ENCODE peak calls at places on chromosomes 3 and 15, in nine cellular contexts. K, O, Q, X, Z, I, P, Y and G are unnamed samples.

GRCh38 chr15:76682259-76682658 is 222.9 kb downstream of the SCAPER start:
- DNase-seq in Y (no peak), O (no peak), P (no peak), Z (no peak), I (no peak), K (no peak), Q (no peak), X (no peak), G (no peak)

GRCh38 chr3:81929697-81930096 is 168.3 kb upstream of the GBE1 start:
- DNase-seq in X (no peak), I (no peak), P (no peak), K (peak), Y (no peak), Z (no peak), O (no peak), Q (no peak), G (no peak)

GRCh38 chr15:73936181-73936580 is 9.9 kb downstream of the LOXL1 start:
- DNase-seq in K (no peak), Z (peak), Q (no peak), Y (peak), I (no peak), X (no peak), P (no peak), O (no peak), G (peak)

GRCh38 chr3:52428151-52429005 is 16.5 kb downstream of the SEMA3G start:
- DNase-seq in Z (peak), Y (peak), I (no peak), X (peak), O (no peak), Q (no peak), K (peak), P (peak), G (no peak)

GRCh38 chr3:46844851-46845250 is 18.4 kb downstream of the MYL3 start:
- DNase-seq in I (peak), X (no peak), K (no peak), Z (no peak), P (no peak), Q (no peak), O (no peak), Y (no peak), G (no peak)

GRCh38 chr3:61360297-61360696 is 109.0 kb upstream of the FHIT start:
- DNase-seq in I (no peak), Q (no peak), Y (no peak), X (no peak), Z (no peak), K (no peak), P (no peak), O (no peak), G (no peak)

GRCh38 chr3:146067048-146067447 is 93.9 kb downstream of the PLOD2 start:
- DNase-seq in Z (no peak), O (no peak), K (no peak), I (no peak), X (peak), Q (no peak), Y (peak), P (peak), G (peak)

GRCh38 chr15:55991841-55992768 is 1.3 kb downstream of the NEDD4 start:
- DNase-seq in Q (no peak), O (no peak), X (no peak), Y (no peak), Z (peak), K (no peak), I (no peak), P (no peak), G (no peak)

GRCh38 chr3:133301194-133301593 is 98.7 kb upstream of the BFSP2 start:
- DNase-seq in Q (no peak), Y (peak), O (no peak), Z (no peak), I (no peak), X (peak), P (peak), K (no peak), G (peak)

GRCh38 chr3:22450785-22451400 is 699.9 kb upstream of the ZNF385D start:
- DNase-seq in I (no peak), X (no peak), Z (no peak), Y (peak), K (no peak), Q (no peak), P (peak), O (no peak), G (no peak)

GRCh38 chr3:55245391-55245790 is 241.7 kb downstream of the WNT5A start:
- DNase-seq in Z (no peak), K (no peak), O (no peak), Y (no peak), X (no peak), I (no peak), Q (no peak), P (no peak), G (no peak)

GRCh38 chr3:13634615-13635014 is 85.7 kb downstream of the FBLN2 start:
- DNase-seq in I (no peak), Q (no peak), K (no peak), X (no peak), O (no peak), P (no peak), Z (no peak), Y (no peak), G (no peak)

GRCh38 chr15:45648521-45649200 is 13.8 kb downstream of the SQOR start:
- DNase-seq in O (no peak), Q (no peak), I (no peak), X (peak), K (no peak), Z (peak), Y (peak), P (peak), G (peak)

GRCh38 chr15:74784854-74785715 is 3.2 kb downstream of the CSK start:
- DNase-seq in P (no peak), Q (no peak), I (no peak), Y (no peak), Z (no peak), K (no peak), X (no peak), O (no peak), G (no peak)

GRCh38 chr3:108292905-108293328 is 3.4 kb upstream of the HHLA2 start:
- DNase-seq in Z (no peak), I (no peak), K (no peak), Y (no peak), Q (no peak), X (no peak), O (no peak), P (no peak), G (no peak)

GRCh38 chr15:76196949-76197315 is 114.3 kb downstream of the ETFA start:
- DNase-seq in P (no peak), I (no peak), Q (no peak), X (no peak), Z (no peak), O (no peak), Y (no peak), K (peak), G (no peak)

GRCh38 chr15:60740231-60740630 is 261.3 kb upstream of the ICE2 start:
- DNase-seq in X (no peak), I (no peak), K (no peak), Z (no peak), Q (no peak), Y (no peak), O (no peak), P (no peak), G (no peak)

GRCh38 chr15:51104512-51104911 is 9.8 kb upstream of the TNFAIP8L3 start:
- DNase-seq in O (no peak), Y (peak), Z (no peak), X (no peak), P (peak), K (no peak), Q (no peak), I (no peak), G (no peak)

GRCh38 chr3:43581343-43581742 is 40.5 kb downstream of the ANO10 start:
- DNase-seq in O (no peak), I (no peak), Q (no peak), Z (no peak), K (no peak), Y (peak), P (no peak), X (no peak), G (peak)

GRCh38 chr3:42262525-42262924 is 3.5 kb downstream of the CCK start:
- DNase-seq in O (no peak), Q (no peak), Z (no peak), I (no peak), Y (no peak), P (peak), K (no peak), X (peak), G (peak)

GRCh38 chr3:4174760-4175159 is 128.4 kb upstream of the SETMAR start:
- DNase-seq in X (no peak), I (no peak), Q (no peak), Z (no peak), K (no peak), O (no peak), P (no peak), Y (no peak), G (no peak)

GRCh38 chr3:196572389-196572788 is 3.9 kb downstream of the FBXO45 start:
- DNase-seq in P (no peak), K (no peak), X (no peak), Z (no peak), Q (no peak), O (no peak), I (no peak), Y (no peak), G (no peak)

GRCh38 chr3:176919836-176920760 is 277.2 kb downstream of the TBL1XR1 start:
- DNase-seq in X (peak), Q (no peak), Z (peak), I (no peak), P (peak), K (no peak), O (peak), Y (peak), G (no peak)

GRCh38 chr3:175585898-175586297 is 726.8 kb downstream of the NAALADL2 start:
- DNase-seq in Z (no peak), K (no peak), Y (peak), O (no peak), X (peak), I (no peak), Q (no peak), P (peak), G (peak)

GRCh38 chr15:70699873-70700272 is 63.5 kb downstream of the UACA start:
- DNase-seq in P (no peak), X (no peak), Q (no peak), Y (no peak), O (no peak), Z (no peak), K (no peak), I (no peak), G (no peak)

GRCh38 chr3:136783708-136784191 is 31.6 kb upstream of the STAG1 start:
- DNase-seq in O (no peak), X (no peak), Y (peak), Q (no peak), K (no peak), I (no peak), Z (no peak), P (peak), G (no peak)

GRCh38 chr3:3403700-3404099 is 224.2 kb upstream of the CRBN start:
- DNase-seq in Q (no peak), P (no peak), K (no peak), Z (no peak), X (no peak), O (no peak), Y (no peak), I (no peak), G (no peak)